ENCODE peak calls at places on chromosomes 16 and 17, in seven cellular contexts. D is tibial artery; Q is IMR-90; R is CD4-positive, CD25-positive, alpha-beta regulatory T cell; O is SJSA1; N is CD4-positive, alpha-beta T cell; X is heart right ventricle. U is an unnamed sample.

GRCh38 chr16:84967828-84968227 is 43.5 kb downstream of the ZDHHC7 start:
- DNase-seq in D (no peak), Q (no peak), R (no peak), O (no peak), N (no peak), X (no peak), U (no peak)

GRCh38 chr16:16036359-16036792 is 87.0 kb downstream of the ABCC1 start:
- DNase-seq in D (no peak), Q (no peak), R (no peak), O (no peak), N (no peak), X (no peak), U (no peak)

GRCh38 chr17:75634376-75634740 is 1.1 kb downstream of the SMIM5 start:
- DNase-seq in D (no peak), Q (no peak), R (no peak), O (no peak), N (no peak), X (no peak), U (no peak)

GRCh38 chr17:6914711-6915110 is 81.1 kb upstream of the ALOX12 start:
- DNase-seq in D (no peak), Q (peak), R (no peak), O (no peak), N (no peak), X (no peak), U (no peak)

GRCh38 chr17:1360975-1361374 is 39.0 kb downstream of the YWHAE start:
- DNase-seq in D (no peak), Q (no peak), R (no peak), O (no peak), N (no peak), X (no peak), U (no peak)

GRCh38 chr16:53482123-53482522 is 20.9 kb downstream of the AKTIP start:
- DNase-seq in D (no peak), Q (peak), R (no peak), O (no peak), N (no peak), X (no peak), U (no peak)

GRCh38 chr17:54903375-54903774 is 2.7 kb downstream of the TOM1L1 start:
- DNase-seq in D (no peak), Q (no peak), R (no peak), O (no peak), N (no peak), X (peak), U (no peak)

GRCh38 chr17:8153550-8153956 is 1.3 kb upstream of the PER1 start:
- DNase-seq in D (peak), Q (peak), R (no peak), O (peak), N (no peak), X (peak), U (peak)

GRCh38 chr16:15435216-15435864 is 952 bp downstream of the BMERB1 start:
- DNase-seq in D (no peak), Q (no peak), R (no peak), O (peak), N (no peak), X (no peak), U (no peak)

GRCh38 chr16:78809535-78809934 is 710.1 kb downstream of the WWOX start:
- DNase-seq in D (no peak), Q (no peak), R (no peak), O (no peak), N (no peak), X (no peak), U (no peak)

GRCh38 chr17:75457047-75457654 is 716 bp downstream of the TMEM94 start:
- DNase-seq in D (no peak), Q (peak), R (no peak), O (peak), N (no peak), X (peak), U (no peak)

GRCh38 chr17:42530952-42531454 is 5.0 kb upstream of the NAGLU start:
- DNase-seq in D (no peak), Q (no peak), R (no peak), O (no peak), N (no peak), X (no peak), U (no peak)

GRCh38 chr17:48734328-48735056 is 5.9 kb upstream of the HOXB13 start:
- DNase-seq in D (no peak), Q (no peak), R (no peak), O (no peak), N (no peak), X (no peak), U (no peak)

GRCh38 chr17:66893382-66893781 is 58.5 kb downstream of the CACNG5 start:
- DNase-seq in D (no peak), Q (peak), R (no peak), O (no peak), N (no peak), X (no peak), U (no peak)

GRCh38 chr17:18217412-18218015 is 7.9 kb upstream of the LLGL1 start:
- DNase-seq in D (peak), Q (peak), R (peak), O (peak), N (peak), X (peak), U (peak)

GRCh38 chr16:81136331-81137011 is 40.3 kb upstream of the GCSH start:
- DNase-seq in D (no peak), Q (no peak), R (no peak), O (peak), N (no peak), X (no peak), U (no peak)

GRCh38 chr16:66247516-66248089 is 118.9 kb upstream of the CDH5 start:
- DNase-seq in D (peak), Q (peak), R (no peak), O (no peak), N (no peak), X (no peak), U (no peak)

GRCh38 chr17:80604007-80604728 is 59.5 kb downstream of the RPTOR start:
- DNase-seq in D (no peak), Q (no peak), R (no peak), O (no peak), N (no peak), X (no peak), U (no peak)

GRCh38 chr17:80986816-80987480 is 4.7 kb upstream of the CHMP6 start:
- DNase-seq in D (peak), Q (no peak), R (no peak), O (no peak), N (no peak), X (peak), U (no peak)

GRCh38 chr17:65359016-65359415 is 202.4 kb downstream of the AXIN2 start:
- DNase-seq in D (no peak), Q (peak), R (no peak), O (peak), N (no peak), X (no peak), U (peak)

GRCh38 chr17:18181358-18181757 is 2.3 kb upstream of the ALKBH5 start:
- DNase-seq in D (no peak), Q (peak), R (no peak), O (no peak), N (no peak), X (no peak), U (no peak)

GRCh38 chr17:17493249-17493985 is 2.8 kb downstream of the RASD1 start:
- DNase-seq in D (no peak), Q (no peak), R (no peak), O (no peak), N (no peak), X (peak), U (no peak)

GRCh38 chr17:57739402-57740224 is 5.5 kb downstream of the CCDC182 start:
- DNase-seq in D (no peak), Q (no peak), R (no peak), O (no peak), N (no peak), X (no peak), U (peak)

GRCh38 chr16:65737831-65738230 is 616.0 kb upstream of the CDH11 start:
- DNase-seq in D (no peak), Q (no peak), R (no peak), O (no peak), N (no peak), X (no peak), U (no peak)

GRCh38 chr16:70769761-70770160 is 31.2 kb downstream of the VAC14 start:
- DNase-seq in D (no peak), Q (no peak), R (no peak), O (no peak), N (no peak), X (no peak), U (no peak)
- H3K27ac ChIP-seq in D (no peak), Q (no peak), R (no peak), O (no peak), N (no peak), X (no peak), U (no peak)

GRCh38 chr17:74414510-74414909 is 17.4 kb upstream of the GPRC5C start:
- DNase-seq in D (no peak), Q (no peak), R (no peak), O (no peak), N (no peak), X (no peak), U (no peak)

GRCh38 chr17:74419862-74420492 is 11.9 kb upstream of the GPRC5C start:
- DNase-seq in D (no peak), Q (no peak), R (no peak), O (no peak), N (no peak), X (no peak), U (no peak)

GRCh38 chr17:74415608-74416396 is 16.1 kb upstream of the GPRC5C start:
- DNase-seq in D (no peak), Q (no peak), R (no peak), O (no peak), N (no peak), X (no peak), U (no peak)

GRCh38 chr17:74413491-74413890 is 18.4 kb upstream of the GPRC5C start:
- DNase-seq in D (no peak), Q (no peak), R (no peak), O (no peak), N (no peak), X (no peak), U (no peak)

GRCh38 chr17:74417178-74418045 is 14.5 kb upstream of the GPRC5C start:
- DNase-seq in D (no peak), Q (no peak), R (no peak), O (peak), N (no peak), X (no peak), U (peak)
- H3K27ac ChIP-seq in D (no peak), Q (no peak), R (no peak), O (no peak), N (no peak), X (no peak), U (no peak)

GRCh38 chr17:50916708-50917417 is 50.7 kb upstream of the TOB1 start:
- DNase-seq in D (no peak), Q (no peak), R (no peak), O (no peak), N (no peak), X (peak), U (no peak)
- H3K27ac ChIP-seq in D (no peak), Q (no peak), R (peak), O (no peak), N (no peak), X (peak), U (no peak)

GRCh38 chr16:69707920-69708683 is 18.3 kb downstream of the NQO1 start:
- DNase-seq in D (no peak), Q (no peak), R (no peak), O (no peak), N (no peak), X (no peak), U (no peak)

GRCh38 chr16:69703638-69704037 is 22.7 kb downstream of the NQO1 start:
- DNase-seq in D (no peak), Q (peak), R (no peak), O (no peak), N (no peak), X (no peak), U (no peak)

GRCh38 chr16:69709456-69710084 is 16.8 kb downstream of the NQO1 start:
- DNase-seq in D (no peak), Q (peak), R (peak), O (peak), N (no peak), X (no peak), U (peak)

GRCh38 chr16:69706256-69706974 is 19.9 kb downstream of the NQO1 start:
- DNase-seq in D (no peak), Q (no peak), R (no peak), O (no peak), N (no peak), X (no peak), U (no peak)

DNA sequence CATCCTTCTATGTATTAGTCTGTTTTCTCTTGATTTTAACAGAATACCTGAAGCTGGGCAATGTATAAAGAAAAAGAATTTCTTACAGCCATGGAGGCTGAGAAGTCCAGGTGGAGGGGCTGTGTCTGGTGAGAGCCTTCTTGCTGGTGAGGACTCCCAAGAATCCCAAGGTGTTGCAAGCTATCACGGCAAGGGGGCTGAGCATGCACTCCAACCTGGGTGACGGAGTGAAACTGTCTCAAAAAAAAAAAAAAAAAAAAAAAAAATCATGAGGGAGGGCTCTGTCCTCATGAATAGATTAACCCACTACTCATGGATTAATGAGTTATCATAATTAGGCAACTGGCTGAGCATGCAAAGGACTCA is 19.4 kb downstream of the NQO1 start:
- DNase-seq in D (no peak), Q (no peak), R (no peak), O (no peak), N (no peak), X (no peak), U (no peak)
- H3K27ac ChIP-seq in D (no peak), Q (no peak), R (no peak), O (no peak), N (no peak), X (no peak), U (no peak)

GRCh38 chr16:26651464-26651863 is 415.3 kb upstream of the C16orf82 start:
- DNase-seq in D (no peak), Q (no peak), R (no peak), O (no peak), N (no peak), X (no peak), U (no peak)
- H3K27ac ChIP-seq in D (no peak), Q (no peak), R (no peak), O (no peak), N (no peak), X (no peak), U (no peak)

U was measured in foreskin keratinocyte.